ENCODE peak calls at places on chromosomes 3 and 15, in seven cellular contexts. M is AG09309, A is uterus, U is mesendoderm, V is IMR-90, F is bronchial epithelial cell, B is GM23338. T is an unnamed sample.

GRCh38 chr3:115836944-115837343 is 213.6 kb downstream of the GAP43 start:
- DNase-seq in U (peak; percentile 39), A (no peak), M (no peak), F (peak; percentile 41), B (peak; percentile 82), V (peak; percentile 34), T (peak; percentile 62)

GRCh38 chr3:7733933-7734332 is 767.7 kb upstream of the LMCD1 start:
- DNase-seq in F (peak; percentile 49), B (no peak), V (no peak), A (no peak), U (no peak), M (no peak), T (no peak)

GRCh38 chr3:17136251-17136721 is 251.5 kb downstream of the PLCL2 start:
- DNase-seq in U (no peak), F (no peak), V (no peak), M (no peak), A (no peak), B (no peak), T (no peak)

GRCh38 chr3:194352631-194353290 is 1.6 kb upstream of the CPN2 start:
- DNase-seq in M (no peak), F (no peak), U (no peak), B (no peak), V (no peak), A (no peak), T (no peak)

GRCh38 chr3:20054549-20054987 is 14.3 kb downstream of the KAT2B start:
- DNase-seq in M (peak; percentile 75), B (no peak), V (peak; percentile 78), A (peak; percentile 60), F (peak; percentile 99), U (no peak), T (peak; percentile 74)

GRCh38 chr15:101431748-101432147 is 57.8 kb downstream of the PCSK6 start:
- DNase-seq in B (no peak), V (no peak), A (no peak), F (no peak), M (no peak), U (no peak), T (no peak)

GRCh38 chr3:159174715-159175390 is 373.0 kb downstream of the MFSD1 start:
- DNase-seq in U (no peak), M (no peak), F (peak; percentile 82), B (no peak), A (no peak), V (no peak), T (no peak)

GRCh38 chr3:187871204-187871591 is 125.9 kb upstream of the BCL6 start:
- DNase-seq in A (no peak), F (no peak), B (no peak), U (no peak), V (no peak), M (no peak), T (no peak)

GRCh38 chr3:139378587-139378986 is 10.9 kb downstream of the COPB2 start:
- DNase-seq in A (no peak), V (peak; percentile 52), F (no peak), B (no peak), U (no peak), M (no peak), T (peak; percentile 35)

GRCh38 chr3:33577588-33577987 is 137.4 kb upstream of the UBP1 start:
- DNase-seq in B (peak; percentile 70), F (no peak), U (peak; percentile 56), V (no peak), M (no peak), A (no peak), T (no peak)

GRCh38 chr3:107973152-107973551 is 117.7 kb downstream of the CD47 start:
- DNase-seq in A (no peak), F (peak; percentile 58), M (no peak), V (peak; percentile 43), B (no peak), U (no peak), T (no peak)

GRCh38 chr3:42214565-42215283 is 51.3 kb downstream of the CCK start:
- DNase-seq in M (no peak), B (no peak), V (peak; percentile 68), U (no peak), A (no peak), F (peak; percentile 16), T (peak; percentile 29)

GRCh38 chr3:46849098-46849631 is 14.1 kb downstream of the MYL3 start:
- DNase-seq in B (no peak), A (no peak), M (no peak), U (no peak), V (no peak), F (no peak), T (no peak)

GRCh38 chr3:14976317-14976716 is 28.9 kb downstream of the NR2C2 start:
- DNase-seq in F (no peak), B (no peak), A (no peak), M (no peak), U (no peak), V (no peak), T (peak; percentile 26)

GRCh38 chr3:5194341-5194740 is 6.8 kb downstream of the EDEM1 start:
- DNase-seq in V (no peak), A (no peak), B (no peak), F (no peak), U (no peak), M (no peak), T (no peak)

GRCh38 chr3:35200056-35200455 is 439.3 kb upstream of the ARPP21 start:
- DNase-seq in U (peak; percentile 14), V (no peak), M (no peak), F (peak; percentile 76), A (no peak), B (no peak), T (peak; percentile 70)

GRCh38 chr3:100875239-100875638 is 118.0 kb downstream of the ABI3BP start:
- DNase-seq in B (no peak), F (peak; percentile 82), V (peak; percentile 88), A (peak; percentile 30), U (no peak), M (peak; percentile 32), T (peak; percentile 70)

GRCh38 chr15:33934896-33935295 is 33.4 kb upstream of the CHRM5 start:
- DNase-seq in V (peak; percentile 16), U (no peak), M (peak; percentile 31), A (no peak), B (no peak), F (no peak), T (no peak)

GRCh38 chr3:53996153-53996861 is 104.6 kb upstream of the SELENOK start:
- DNase-seq in B (peak; percentile 22), A (no peak), V (no peak), U (peak; percentile 42), M (no peak), F (peak; percentile 19), T (no peak)

GRCh38 chr3:188349276-188349962 is 195.5 kb downstream of the LPP start:
- DNase-seq in U (peak; percentile 52), M (no peak), V (no peak), F (peak; percentile 14), A (no peak), B (peak; percentile 52), T (peak; percentile 43)

GRCh38 chr15:74402337-74402839 is 31.4 kb downstream of the SEMA7A start:
- DNase-seq in F (no peak), M (no peak), B (no peak), U (no peak), A (no peak), V (no peak), T (no peak)

GRCh38 chr3:187736418-187736871 is 8.8 kb downstream of the BCL6 start:
- DNase-seq in M (no peak), B (peak; percentile 36), V (peak; percentile 74), U (peak; percentile 91), F (peak; percentile 75), A (no peak), T (peak; percentile 69)

GRCh38 chr15:56207711-56208110 is 36.0 kb downstream of the RFX7 start:
- DNase-seq in A (no peak), B (no peak), U (no peak), M (no peak), F (no peak), V (no peak), T (no peak)

GRCh38 chr3:126782554-126782953 is 78.5 kb downstream of the CHCHD6 start:
- DNase-seq in B (peak; percentile 19), A (no peak), M (peak; percentile 90), F (peak; percentile 99), V (peak; percentile 87), U (peak; percentile 87), T (peak; percentile 55)

GRCh38 chr15:36682091-36682490 is 102.7 kb downstream of the CDIN1 start:
- DNase-seq in M (no peak), B (no peak), F (peak; percentile 5), U (no peak), V (peak; percentile 40), A (no peak), T (peak; percentile 79)

GRCh38 chr15:25054943-25055342 is 100.2 kb downstream of the SNRPN start:
- DNase-seq in V (no peak), F (no peak), M (no peak), B (no peak), U (no peak), A (no peak), T (no peak)

GRCh38 chr15:25057574-25057973 is 102.8 kb downstream of the SNRPN start:
- DNase-seq in M (no peak), B (no peak), A (no peak), F (no peak), V (no peak), U (no peak), T (no peak)

GRCh38 chr15:25054329-25054728 is 99.5 kb downstream of the SNRPN start:
- DNase-seq in V (no peak), M (no peak), F (no peak), B (no peak), A (no peak), U (no peak), T (no peak)

GRCh38 chr15:25056484-25057429 is 102.0 kb downstream of the SNRPN start:
- DNase-seq in M (no peak), V (no peak), U (peak; percentile 36), F (no peak), A (no peak), B (peak; percentile 47), T (no peak)

GRCh38 chr15:25055356-25056068 is 100.7 kb downstream of the SNRPN start:
- DNase-seq in F (no peak), U (no peak), A (no peak), M (no peak), V (no peak), B (no peak), T (no peak)
- H3K4me3 ChIP-seq in F (no peak overlapping the region), U (peak overlapping the region; percentile 19), A (no peak overlapping the region), M (no peak overlapping the region), V (no peak overlapping the region), B (no peak overlapping the region), T (no peak overlapping the region)

GRCh38 chr3:73716418-73716817 is 91.7 kb upstream of the PDZRN3 start:
- DNase-seq in A (no peak), M (no peak), F (peak; percentile 78), V (peak; percentile 83), U (no peak), B (no peak), T (peak; percentile 29)
- H3K4me3 ChIP-seq in A (no peak overlapping the region), M (no peak overlapping the region), F (no peak overlapping the region), V (no peak overlapping the region), U (no peak overlapping the region), B (no peak overlapping the region), T (no peak overlapping the region)

DNA sequence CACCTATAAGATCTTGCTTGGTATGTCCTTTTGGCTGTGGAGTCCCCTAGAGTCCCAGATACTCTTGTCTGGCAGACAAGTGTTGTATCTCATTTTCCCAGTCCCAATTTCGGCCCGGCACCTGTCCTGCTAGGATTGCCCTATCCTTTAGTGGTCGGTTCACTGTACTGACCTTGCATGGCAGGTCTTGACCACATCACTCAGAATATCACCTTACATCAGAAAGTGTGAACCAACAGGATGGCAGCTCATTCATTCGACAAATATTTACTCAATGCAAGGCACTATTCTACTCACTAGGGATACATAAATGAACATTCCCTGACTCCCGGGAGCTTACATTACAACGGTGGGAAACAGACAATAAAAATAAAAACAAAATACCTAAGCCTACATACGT is 5.7 kb upstream of the CCDC80 start:
- DNase-seq in B (peak; percentile 21), M (no peak), A (no peak), U (peak; percentile 54), V (no peak), F (peak; percentile 71), T (no peak)
- H3K4me3 ChIP-seq in B (no peak overlapping the region), M (no peak overlapping the region), A (no peak overlapping the region), U (no peak overlapping the region), V (no peak overlapping the region), F (no peak overlapping the region), T (no peak overlapping the region)

GRCh38 chr3:183454064-183454463 is 25.6 kb upstream of the MCF2L2 start:
- DNase-seq in F (no peak), M (no peak), A (no peak), B (no peak), U (no peak), V (no peak), T (no peak)
- H3K4me3 ChIP-seq in F (no peak overlapping the region), M (no peak overlapping the region), A (no peak overlapping the region), B (no peak overlapping the region), U (no peak overlapping the region), V (no peak overlapping the region), T (no peak overlapping the region)

T was measured in choroid plexus epithelial cell.